ENCODE peak calls at places on chromosomes 16 and 17, in eight cellular contexts. One of them, this sample, is unnamed.

GRCh38 chr17:39222866-39223834 is 2.6 kb downstream of the STAC2 start:
- DNase-seq in gastrocnemius medialis: no peak
- DNase-seq in activated naive CD4-positive, alpha-beta T cell treated with anti-CD3 and anti-CD28 coated beads, Interleukin-2, amount 10 ng/mL, durations not matched to agents 7 days and 5 days: no peak
- DNase-seq in NAMALWA: no peak
- DNase-seq in SW480: no peak
- DNase-seq in coronary artery: no peak
- DNase-seq in ovary: no peak
- DNase-seq in C1 segment of cervical spinal cord: no peak
- DNase-seq in this sample: no peak

GRCh38 chr16:56277040-56277439 is 85.8 kb downstream of the GNAO1 start:
- DNase-seq in ovary: no peak
- DNase-seq in SW480: no peak
- DNase-seq in C1 segment of cervical spinal cord: no peak
- DNase-seq in NAMALWA: no peak
- DNase-seq in activated naive CD4-positive, alpha-beta T cell treated with anti-CD3 and anti-CD28 coated beads, Interleukin-2, amount 10 ng/mL, durations not matched to agents 7 days and 5 days: no peak
- DNase-seq in coronary artery: no peak
- DNase-seq in gastrocnemius medialis: no peak
- DNase-seq in this sample: no peak

GRCh38 chr16:11597268-11597690 is 10.6 kb upstream of the LITAF start:
- DNase-seq in activated naive CD4-positive, alpha-beta T cell treated with anti-CD3 and anti-CD28 coated beads, Interleukin-2, amount 10 ng/mL, durations not matched to agents 7 days and 5 days: no peak
- DNase-seq in gastrocnemius medialis: no peak
- DNase-seq in ovary: no peak
- DNase-seq in coronary artery: no peak
- DNase-seq in C1 segment of cervical spinal cord: no peak
- DNase-seq in SW480: peak
- DNase-seq in NAMALWA: no peak
- DNase-seq in this sample: peak

GRCh38 chr17:1124896-1125774 is 54.6 kb downstream of the ABR start:
- DNase-seq in activated naive CD4-positive, alpha-beta T cell treated with anti-CD3 and anti-CD28 coated beads, Interleukin-2, amount 10 ng/mL, durations not matched to agents 7 days and 5 days: no peak
- DNase-seq in gastrocnemius medialis: no peak
- DNase-seq in coronary artery: no peak
- DNase-seq in SW480: no peak
- DNase-seq in C1 segment of cervical spinal cord: peak
- DNase-seq in ovary: no peak
- DNase-seq in NAMALWA: no peak
- DNase-seq in this sample: no peak

GRCh38 chr16:88298166-88298881 is 84.4 kb upstream of the ZNF469 start:
- DNase-seq in C1 segment of cervical spinal cord: no peak
- DNase-seq in coronary artery: peak
- DNase-seq in gastrocnemius medialis: no peak
- DNase-seq in NAMALWA: no peak
- DNase-seq in SW480: no peak
- DNase-seq in ovary: peak
- DNase-seq in activated naive CD4-positive, alpha-beta T cell treated with anti-CD3 and anti-CD28 coated beads, Interleukin-2, amount 10 ng/mL, durations not matched to agents 7 days and 5 days: no peak
- DNase-seq in this sample: no peak

GRCh38 chr17:74803971-74804370 is 27.8 kb upstream of the NAT9 start:
- DNase-seq in SW480: no peak
- DNase-seq in coronary artery: no peak
- DNase-seq in activated naive CD4-positive, alpha-beta T cell treated with anti-CD3 and anti-CD28 coated beads, Interleukin-2, amount 10 ng/mL, durations not matched to agents 7 days and 5 days: no peak
- DNase-seq in NAMALWA: no peak
- DNase-seq in C1 segment of cervical spinal cord: no peak
- DNase-seq in gastrocnemius medialis: no peak
- DNase-seq in ovary: no peak
- DNase-seq in this sample: no peak

GRCh38 chr16:57284206-57284951 is at the start of gene PLLP:
- DNase-seq in SW480: peak
- DNase-seq in gastrocnemius medialis: no peak
- DNase-seq in C1 segment of cervical spinal cord: peak
- DNase-seq in activated naive CD4-positive, alpha-beta T cell treated with anti-CD3 and anti-CD28 coated beads, Interleukin-2, amount 10 ng/mL, durations not matched to agents 7 days and 5 days: peak
- DNase-seq in ovary: no peak
- DNase-seq in NAMALWA: no peak
- DNase-seq in coronary artery: peak
- DNase-seq in this sample: no peak

GRCh38 chr17:40996829-40997228 is 2.9 kb upstream of the KRTAP3-3 start:
- DNase-seq in ovary: no peak
- DNase-seq in activated naive CD4-positive, alpha-beta T cell treated with anti-CD3 and anti-CD28 coated beads, Interleukin-2, amount 10 ng/mL, durations not matched to agents 7 days and 5 days: no peak
- DNase-seq in C1 segment of cervical spinal cord: no peak
- DNase-seq in coronary artery: no peak
- DNase-seq in SW480: peak
- DNase-seq in gastrocnemius medialis: no peak
- DNase-seq in NAMALWA: no peak
- DNase-seq in this sample: no peak

GRCh38 chr17:64355536-64356303 is 34.9 kb downstream of the PECAM1 start:
- DNase-seq in NAMALWA: no peak
- DNase-seq in coronary artery: no peak
- DNase-seq in C1 segment of cervical spinal cord: no peak
- DNase-seq in gastrocnemius medialis: peak
- DNase-seq in SW480: no peak
- DNase-seq in ovary: peak
- DNase-seq in activated naive CD4-positive, alpha-beta T cell treated with anti-CD3 and anti-CD28 coated beads, Interleukin-2, amount 10 ng/mL, durations not matched to agents 7 days and 5 days: no peak
- DNase-seq in this sample: no peak

GRCh38 chr17:41773190-41773588 is 13.3 kb downstream of the JUP start:
- DNase-seq in C1 segment of cervical spinal cord: no peak
- DNase-seq in gastrocnemius medialis: peak
- DNase-seq in ovary: peak
- DNase-seq in coronary artery: no peak
- DNase-seq in NAMALWA: no peak
- DNase-seq in activated naive CD4-positive, alpha-beta T cell treated with anti-CD3 and anti-CD28 coated beads, Interleukin-2, amount 10 ng/mL, durations not matched to agents 7 days and 5 days: no peak
- DNase-seq in SW480: peak
- DNase-seq in this sample: peak

GRCh38 chr16:85316321-85316919 is 204.1 kb upstream of the CIBAR2 start:
- DNase-seq in SW480: peak
- DNase-seq in activated naive CD4-positive, alpha-beta T cell treated with anti-CD3 and anti-CD28 coated beads, Interleukin-2, amount 10 ng/mL, durations not matched to agents 7 days and 5 days: peak
- DNase-seq in coronary artery: no peak
- DNase-seq in ovary: no peak
- DNase-seq in gastrocnemius medialis: peak
- DNase-seq in NAMALWA: peak
- DNase-seq in C1 segment of cervical spinal cord: peak
- DNase-seq in this sample: no peak

GRCh38 chr17:50693041-50693682 is 14.6 kb downstream of the ANKRD40 start:
- DNase-seq in C1 segment of cervical spinal cord: no peak
- DNase-seq in coronary artery: no peak
- DNase-seq in activated naive CD4-positive, alpha-beta T cell treated with anti-CD3 and anti-CD28 coated beads, Interleukin-2, amount 10 ng/mL, durations not matched to agents 7 days and 5 days: no peak
- DNase-seq in ovary: no peak
- DNase-seq in SW480: peak
- DNase-seq in gastrocnemius medialis: no peak
- DNase-seq in NAMALWA: no peak
- DNase-seq in this sample: no peak

GRCh38 chr16:64225696-64226095 is 896.2 kb downstream of the CDH11 start:
- DNase-seq in gastrocnemius medialis: no peak
- DNase-seq in C1 segment of cervical spinal cord: no peak
- DNase-seq in NAMALWA: peak
- DNase-seq in ovary: no peak
- DNase-seq in coronary artery: no peak
- DNase-seq in SW480: no peak
- DNase-seq in activated naive CD4-positive, alpha-beta T cell treated with anti-CD3 and anti-CD28 coated beads, Interleukin-2, amount 10 ng/mL, durations not matched to agents 7 days and 5 days: no peak
- DNase-seq in this sample: no peak

GRCh38 chr17:74524751-74525725 is 6.2 kb downstream of the CD300LB start:
- DNase-seq in activated naive CD4-positive, alpha-beta T cell treated with anti-CD3 and anti-CD28 coated beads, Interleukin-2, amount 10 ng/mL, durations not matched to agents 7 days and 5 days: no peak
- DNase-seq in gastrocnemius medialis: no peak
- DNase-seq in coronary artery: peak
- DNase-seq in ovary: no peak
- DNase-seq in C1 segment of cervical spinal cord: no peak
- DNase-seq in NAMALWA: no peak
- DNase-seq in SW480: no peak
- DNase-seq in this sample: no peak

GRCh38 chr17:69314246-69315030 is 12.5 kb downstream of the ABCA5 start:
- DNase-seq in ovary: no peak
- DNase-seq in NAMALWA: no peak
- DNase-seq in SW480: no peak
- DNase-seq in C1 segment of cervical spinal cord: no peak
- DNase-seq in coronary artery: no peak
- DNase-seq in gastrocnemius medialis: no peak
- DNase-seq in activated naive CD4-positive, alpha-beta T cell treated with anti-CD3 and anti-CD28 coated beads, Interleukin-2, amount 10 ng/mL, durations not matched to agents 7 days and 5 days: no peak
- DNase-seq in this sample: no peak

GRCh38 chr16:55471448-55472097 is 7.4 kb upstream of the MMP2 start:
- DNase-seq in NAMALWA: no peak
- DNase-seq in C1 segment of cervical spinal cord: no peak
- DNase-seq in activated naive CD4-positive, alpha-beta T cell treated with anti-CD3 and anti-CD28 coated beads, Interleukin-2, amount 10 ng/mL, durations not matched to agents 7 days and 5 days: no peak
- DNase-seq in ovary: no peak
- DNase-seq in gastrocnemius medialis: no peak
- DNase-seq in SW480: peak
- DNase-seq in coronary artery: no peak
- DNase-seq in this sample: no peak

GRCh38 chr17:42559076-42559475 is 2.9 kb upstream of the COASY start:
- DNase-seq in ovary: no peak
- DNase-seq in activated naive CD4-positive, alpha-beta T cell treated with anti-CD3 and anti-CD28 coated beads, Interleukin-2, amount 10 ng/mL, durations not matched to agents 7 days and 5 days: no peak
- DNase-seq in coronary artery: no peak
- DNase-seq in NAMALWA: no peak
- DNase-seq in gastrocnemius medialis: no peak
- DNase-seq in SW480: no peak
- DNase-seq in C1 segment of cervical spinal cord: no peak
- DNase-seq in this sample: no peak

GRCh38 chr16:68283840-68284595 is 19.7 kb downstream of the SLC7A6 start:
- DNase-seq in activated naive CD4-positive, alpha-beta T cell treated with anti-CD3 and anti-CD28 coated beads, Interleukin-2, amount 10 ng/mL, durations not matched to agents 7 days and 5 days: peak
- DNase-seq in C1 segment of cervical spinal cord: no peak
- DNase-seq in gastrocnemius medialis: peak
- DNase-seq in SW480: no peak
- DNase-seq in ovary: no peak
- DNase-seq in NAMALWA: peak
- DNase-seq in coronary artery: no peak
- DNase-seq in this sample: no peak

GRCh38 chr16:57023541-57024249 is 34.3 kb downstream of the NLRC5 start:
- DNase-seq in SW480: no peak
- DNase-seq in gastrocnemius medialis: no peak
- DNase-seq in NAMALWA: no peak
- DNase-seq in coronary artery: no peak
- DNase-seq in ovary: no peak
- DNase-seq in C1 segment of cervical spinal cord: no peak
- DNase-seq in activated naive CD4-positive, alpha-beta T cell treated with anti-CD3 and anti-CD28 coated beads, Interleukin-2, amount 10 ng/mL, durations not matched to agents 7 days and 5 days: peak
- DNase-seq in this sample: no peak

GRCh38 chr17:48624544-48625501 is 1.3 kb downstream of the HOXB9 start:
- DNase-seq in ovary: no peak
- DNase-seq in SW480: peak
- DNase-seq in activated naive CD4-positive, alpha-beta T cell treated with anti-CD3 and anti-CD28 coated beads, Interleukin-2, amount 10 ng/mL, durations not matched to agents 7 days and 5 days: peak
- DNase-seq in C1 segment of cervical spinal cord: no peak
- DNase-seq in coronary artery: no peak
- DNase-seq in NAMALWA: no peak
- DNase-seq in gastrocnemius medialis: no peak
- DNase-seq in this sample: no peak

GRCh38 chr17:67942810-67943209 is 53.5 kb downstream of the C17orf58 start:
- DNase-seq in gastrocnemius medialis: no peak
- DNase-seq in ovary: no peak
- DNase-seq in C1 segment of cervical spinal cord: no peak
- DNase-seq in coronary artery: no peak
- DNase-seq in NAMALWA: peak
- DNase-seq in SW480: peak
- DNase-seq in activated naive CD4-positive, alpha-beta T cell treated with anti-CD3 and anti-CD28 coated beads, Interleukin-2, amount 10 ng/mL, durations not matched to agents 7 days and 5 days: no peak
- DNase-seq in this sample: no peak

GRCh38 chr17:45976391-45976754 is 22.7 kb upstream of the STH start:
- DNase-seq in activated naive CD4-positive, alpha-beta T cell treated with anti-CD3 and anti-CD28 coated beads, Interleukin-2, amount 10 ng/mL, durations not matched to agents 7 days and 5 days: no peak
- DNase-seq in C1 segment of cervical spinal cord: no peak
- DNase-seq in SW480: no peak
- DNase-seq in ovary: no peak
- DNase-seq in NAMALWA: no peak
- DNase-seq in coronary artery: no peak
- DNase-seq in gastrocnemius medialis: no peak
- DNase-seq in this sample: no peak

This sample was measured in BJ.